ENCODE peak calls at places on chromosomes 11 and 22, in four cellular contexts. O is activated T-helper 1 cell treated with Interleukin-2 at 50 U/mL for 16 hours, H is iPS DF 6.9, J is hypothalamus. R is an unnamed sample.

GRCh38 chr22:20918663-20919220 is 1.5 kb downstream of the CRKL start:
- DNase-seq in O (no peak), H (no peak), J (no peak), R (no peak)

GRCh38 chr11:108914981-108915380 is 250.1 kb downstream of the DDX10 start:
- DNase-seq in O (no peak), H (no peak), J (no peak), R (no peak)

GRCh38 chr22:39132871-39133524 is 19.5 kb downstream of the CBX7 start:
- DNase-seq in O (no peak), H (no peak), J (no peak), R (no peak)

GRCh38 chr11:69509381-69509780 is 27.9 kb downstream of the LINC01488 start:
- DNase-seq in O (no peak), H (no peak), J (no peak), R (no peak)

GRCh38 chr22:21764038-21764804 is 28.6 kb upstream of the YPEL1 start:
- DNase-seq in O (no peak), H (no peak), J (no peak), R (no peak)

GRCh38 chr11:72844356-72844755 is 30.1 kb downstream of the ATG16L2 start:
- DNase-seq in O (no peak), H (no peak), J (no peak), R (no peak)

GRCh38 chr11:110991621-110992355 is 253.7 kb upstream of the POU2AF2 start:
- DNase-seq in O (no peak), H (no peak), J (peak; percentile 14), R (no peak)

GRCh38 chr11:44030276-44030932 is 17.4 kb upstream of the ACCSL start:
- DNase-seq in O (no peak), H (no peak), J (peak; percentile 18), R (no peak)

GRCh38 chr22:22818861-22819855 is 68.5 kb upstream of the IGLL5 start:
- DNase-seq in O (peak; percentile 23), H (no peak), J (no peak), R (no peak)

GRCh38 chr11:8765294-8765693 is 82.7 kb downstream of the RPL27A start:
- DNase-seq in O (no peak), H (no peak), J (no peak), R (no peak)

GRCh38 chr11:73206751-73207280 is 11.3 kb upstream of the P2RY2 start:
- DNase-seq in O (no peak), H (no peak), J (no peak), R (no peak)

GRCh38 chr22:38724176-38724575 is 18.4 kb downstream of the GTPBP1 start:
- DNase-seq in O (no peak), H (no peak), J (no peak), R (no peak)

GRCh38 chr22:35918466-35918865 is 110.2 kb downstream of the RBFOX2 start:
- DNase-seq in O (no peak), H (no peak), J (no peak), R (no peak)

GRCh38 chr11:79864882-79865281 is 424.1 kb upstream of the TENM4 start:
- DNase-seq in O (no peak), H (no peak), J (no peak), R (no peak)

GRCh38 chr11:112889446-112889845 is 71.8 kb upstream of the NCAM1 start:
- DNase-seq in O (no peak), H (no peak), J (peak; percentile 65), R (no peak)

GRCh38 chr11:2931416-2931746 is 2.2 kb upstream of the PHLDA2 start:
- DNase-seq in O (no peak), H (no peak), J (no peak), R (no peak)

GRCh38 chr11:122697636-122698167 is 42.2 kb downstream of the UBASH3B start:
- DNase-seq in O (no peak), H (no peak), J (no peak), R (no peak)

GRCh38 chr22:37830093-37830842 is 7.1 kb downstream of the GALR3 start:
- DNase-seq in O (no peak), H (no peak), J (no peak), R (no peak)

GRCh38 chr11:60957188-60957587 is 5.2 kb upstream of the SLC15A3 start:
- DNase-seq in O (no peak), H (no peak), J (no peak), R (no peak)